ENCODE peak calls at places on chromosomes 11 and 22, in ten cellular contexts. One of them, this sample, is unnamed.

GRCh38 chr11:45930951-45931563 is 8.6 kb downstream of the LARGE2 start:
- DNase-seq in fibroblast of pulmonary artery: no peak
- DNase-seq in WERI-Rb-1: no peak
- DNase-seq in astrocyte of the cerebellum: no peak
- DNase-seq in stomach: no peak
- DNase-seq in tibial artery: no peak
- DNase-seq in astrocyte of the spinal cord: no peak
- DNase-seq in colonic mucosa: no peak
- DNase-seq in K562: no peak
- DNase-seq in AG09309: no peak
- DNase-seq in this sample: no peak

GRCh38 chr11:57210731-57211335 is 26.2 kb downstream of the APLNR start:
- DNase-seq in AG09309: no peak
- DNase-seq in K562: no peak
- DNase-seq in astrocyte of the spinal cord: no peak
- DNase-seq in stomach: no peak
- DNase-seq in colonic mucosa: no peak
- DNase-seq in WERI-Rb-1: peak
- DNase-seq in tibial artery: no peak
- DNase-seq in astrocyte of the cerebellum: no peak
- DNase-seq in fibroblast of pulmonary artery: no peak
- DNase-seq in this sample: no peak

GRCh38 chr11:121318848-121319834 is 26.6 kb downstream of the SC5D start:
- DNase-seq in fibroblast of pulmonary artery: peak
- DNase-seq in colonic mucosa: no peak
- DNase-seq in K562: no peak
- DNase-seq in astrocyte of the cerebellum: peak
- DNase-seq in AG09309: peak
- DNase-seq in WERI-Rb-1: peak
- DNase-seq in tibial artery: no peak
- DNase-seq in stomach: no peak
- DNase-seq in astrocyte of the spinal cord: peak
- DNase-seq in this sample: no peak

GRCh38 chr11:74366576-74366975 is 31.7 kb downstream of the PGM2L1 start:
- DNase-seq in tibial artery: no peak
- DNase-seq in K562: no peak
- DNase-seq in WERI-Rb-1: no peak
- DNase-seq in colonic mucosa: no peak
- DNase-seq in stomach: no peak
- DNase-seq in fibroblast of pulmonary artery: peak
- DNase-seq in AG09309: peak
- DNase-seq in astrocyte of the spinal cord: peak
- DNase-seq in astrocyte of the cerebellum: peak
- DNase-seq in this sample: no peak

GRCh38 chr22:43955040-43955882 is at the start of gene SAMM50:
- DNase-seq in fibroblast of pulmonary artery: peak
- DNase-seq in colonic mucosa: peak
- DNase-seq in tibial artery: peak
- DNase-seq in WERI-Rb-1: peak
- DNase-seq in astrocyte of the cerebellum: peak
- DNase-seq in stomach: peak
- DNase-seq in astrocyte of the spinal cord: peak
- DNase-seq in K562: peak
- DNase-seq in AG09309: peak
- DNase-seq in this sample: peak

GRCh38 chr11:20719821-20720220 is 50.4 kb downstream of the NELL1 start:
- DNase-seq in WERI-Rb-1: no peak
- DNase-seq in tibial artery: no peak
- DNase-seq in astrocyte of the spinal cord: no peak
- DNase-seq in astrocyte of the cerebellum: no peak
- DNase-seq in AG09309: no peak
- DNase-seq in colonic mucosa: no peak
- DNase-seq in fibroblast of pulmonary artery: no peak
- DNase-seq in stomach: no peak
- DNase-seq in K562: no peak
- DNase-seq in this sample: no peak

GRCh38 chr11:22787565-22788162 is 41.9 kb downstream of the SVIP start:
- DNase-seq in tibial artery: no peak
- DNase-seq in astrocyte of the spinal cord: peak
- DNase-seq in K562: peak
- DNase-seq in astrocyte of the cerebellum: peak
- DNase-seq in colonic mucosa: no peak
- DNase-seq in stomach: no peak
- DNase-seq in WERI-Rb-1: peak
- DNase-seq in AG09309: peak
- DNase-seq in fibroblast of pulmonary artery: peak
- DNase-seq in this sample: peak

GRCh38 chr22:42328130-42328821 is 57.8 kb upstream of the TCF20 start:
- DNase-seq in K562: no peak
- DNase-seq in astrocyte of the cerebellum: no peak
- DNase-seq in stomach: no peak
- DNase-seq in fibroblast of pulmonary artery: no peak
- DNase-seq in AG09309: no peak
- DNase-seq in WERI-Rb-1: no peak
- DNase-seq in astrocyte of the spinal cord: no peak
- DNase-seq in tibial artery: no peak
- DNase-seq in colonic mucosa: no peak
- DNase-seq in this sample: no peak

DNA sequence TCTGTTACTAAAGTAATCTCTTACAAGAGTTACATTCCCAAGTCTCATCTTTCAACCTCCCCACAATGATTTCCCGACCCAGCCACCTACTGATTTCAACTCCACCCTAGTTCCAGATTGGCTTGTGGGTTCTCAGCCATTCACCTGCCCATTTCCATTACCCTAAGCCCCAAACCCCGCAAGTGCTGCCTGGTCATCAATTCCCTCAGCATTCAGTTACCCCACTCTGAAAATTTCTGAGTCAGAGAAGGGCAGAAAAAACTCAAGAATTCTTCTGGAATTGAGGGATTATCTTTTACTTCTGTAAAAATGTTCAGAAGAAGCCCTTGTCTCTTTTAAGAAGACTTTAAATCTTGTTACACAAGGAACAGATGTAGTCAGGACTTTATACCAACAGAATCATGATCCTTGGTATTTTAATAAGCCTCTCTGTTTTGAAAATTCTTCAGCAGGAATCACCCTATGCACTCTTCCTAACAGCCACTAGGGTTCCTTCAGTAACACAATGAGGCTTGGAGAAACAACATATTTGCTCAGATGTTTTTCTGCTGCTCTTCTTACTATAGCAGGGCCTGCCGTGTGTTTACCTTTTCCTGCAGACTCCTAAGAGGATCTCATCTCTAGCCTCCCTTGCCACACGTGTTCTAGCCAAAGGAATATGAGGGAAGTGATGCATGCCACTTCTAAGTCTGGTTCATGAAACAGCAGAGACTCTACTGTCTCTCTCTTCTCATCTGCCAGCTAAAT is 29.2 kb upstream of the PAMR1 start:
- DNase-seq in fibroblast of pulmonary artery: peak
- DNase-seq in astrocyte of the spinal cord: peak
- DNase-seq in tibial artery: no peak
- DNase-seq in K562: no peak
- DNase-seq in colonic mucosa: no peak
- DNase-seq in WERI-Rb-1: no peak
- DNase-seq in AG09309: no peak
- DNase-seq in astrocyte of the cerebellum: no peak
- DNase-seq in stomach: no peak
- DNase-seq in this sample: no peak
- TF ChIP-seq CTCF in fibroblast of pulmonary artery: peak
- TF ChIP-seq CTCF in astrocyte of the spinal cord: peak
- TF ChIP-seq CTCF in tibial artery: no peak
- TF ChIP-seq CTCF in K562: peak
- TF ChIP-seq CTCF in colonic mucosa: no peak
- TF ChIP-seq CTCF in WERI-Rb-1: no peak
- TF ChIP-seq CTCF in AG09309: peak
- TF ChIP-seq CTCF in astrocyte of the cerebellum: peak
- TF ChIP-seq CTCF in stomach: no peak
- TF ChIP-seq CTCF in this sample: no peak

DNA sequence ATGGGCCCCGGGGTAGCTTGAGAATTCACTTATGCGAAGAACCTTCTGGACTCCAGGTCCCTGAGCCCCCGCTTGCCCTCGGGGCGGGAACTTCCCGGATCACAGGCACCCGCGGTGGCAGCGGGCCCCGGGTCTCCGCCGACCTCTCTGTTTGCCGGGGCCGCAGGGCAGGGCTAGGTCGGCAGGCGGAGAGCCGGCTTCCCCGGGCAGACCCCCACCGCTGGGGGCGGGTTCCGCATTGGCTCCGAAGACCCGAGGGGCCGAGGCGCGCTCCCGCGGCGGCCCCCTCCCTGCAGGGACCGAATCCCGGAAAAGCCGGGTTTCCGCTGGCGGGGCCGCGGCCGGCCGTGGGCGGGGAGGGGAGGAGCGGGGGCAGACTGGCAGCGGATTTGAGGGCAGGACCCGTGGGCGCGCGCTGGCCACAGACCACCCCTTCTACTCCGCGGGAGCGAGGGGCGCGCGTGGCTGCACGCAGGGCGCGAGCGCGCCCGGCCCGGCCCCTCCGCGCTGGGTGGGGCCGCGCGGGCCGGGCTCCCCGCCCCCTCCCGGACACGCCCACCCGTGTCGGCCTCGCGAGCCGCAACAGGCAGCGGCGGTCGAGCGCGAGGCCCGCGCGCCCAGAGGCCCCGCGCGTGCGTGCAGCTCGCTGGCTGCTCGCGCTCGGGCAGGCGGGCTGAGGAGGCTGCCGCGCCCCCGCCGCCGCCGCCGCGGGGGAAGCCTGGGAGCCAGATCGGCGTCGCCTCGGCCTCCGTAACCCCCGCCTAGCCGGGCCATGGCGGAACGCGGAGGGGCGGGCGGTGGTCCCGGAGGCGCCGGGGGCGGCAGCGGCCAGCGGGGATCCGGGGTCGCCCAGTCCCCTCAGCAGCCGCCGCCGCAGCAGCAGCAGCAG is at the start of gene PACS1:
- DNase-seq in K562: peak
- DNase-seq in stomach: peak
- DNase-seq in AG09309: peak
- DNase-seq in astrocyte of the spinal cord: peak
- DNase-seq in WERI-Rb-1: peak
- DNase-seq in fibroblast of pulmonary artery: peak
- DNase-seq in tibial artery: peak
- DNase-seq in astrocyte of the cerebellum: no peak
- DNase-seq in colonic mucosa: peak
- DNase-seq in this sample: peak
- H3K4me3 ChIP-seq in K562: peak
- H3K4me3 ChIP-seq in stomach: peak
- H3K4me3 ChIP-seq in AG09309: peak
- H3K4me3 ChIP-seq in astrocyte of the spinal cord: peak
- H3K4me3 ChIP-seq in WERI-Rb-1: peak
- H3K4me3 ChIP-seq in fibroblast of pulmonary artery: peak
- H3K4me3 ChIP-seq in tibial artery: peak
- H3K4me3 ChIP-seq in astrocyte of the cerebellum: peak
- H3K4me3 ChIP-seq in colonic mucosa: peak
- H3K4me3 ChIP-seq in this sample: peak

DNA sequence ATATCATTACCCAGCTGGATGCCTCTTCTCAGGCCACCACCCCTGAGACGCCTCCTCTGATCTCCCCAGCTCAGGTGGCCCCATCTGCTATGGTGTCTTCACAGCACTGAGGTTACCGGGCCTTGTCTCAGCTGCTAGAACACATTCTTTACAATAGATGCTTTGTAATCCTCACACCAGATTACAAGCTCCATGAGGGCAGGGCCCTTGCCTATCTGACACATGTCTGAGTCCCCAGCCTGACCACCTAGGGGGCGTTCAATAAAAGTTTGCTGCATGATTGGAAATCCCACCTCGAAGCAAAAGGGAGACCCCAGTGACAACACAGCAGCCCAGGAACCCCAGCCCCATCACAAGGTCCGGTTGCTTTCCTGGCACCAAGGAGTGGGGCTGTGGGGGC is 2.0 kb downstream of the MACROD1 start:
- DNase-seq in WERI-Rb-1: no peak
- DNase-seq in fibroblast of pulmonary artery: no peak
- DNase-seq in stomach: no peak
- DNase-seq in tibial artery: no peak
- DNase-seq in K562: no peak
- DNase-seq in colonic mucosa: no peak
- DNase-seq in astrocyte of the cerebellum: no peak
- DNase-seq in AG09309: no peak
- DNase-seq in astrocyte of the spinal cord: no peak
- DNase-seq in this sample: no peak
- TF ChIP-seq CTCF in WERI-Rb-1: no peak
- TF ChIP-seq CTCF in fibroblast of pulmonary artery: no peak
- TF ChIP-seq CTCF in stomach: no peak
- TF ChIP-seq CTCF in tibial artery: no peak
- TF ChIP-seq CTCF in K562: no peak
- TF ChIP-seq CTCF in colonic mucosa: no peak
- TF ChIP-seq CTCF in astrocyte of the cerebellum: no peak
- TF ChIP-seq CTCF in AG09309: no peak
- TF ChIP-seq CTCF in astrocyte of the spinal cord: no peak
- TF ChIP-seq CTCF in this sample: no peak

GRCh38 chr22:30326704-30327362 is at the start of gene TBC1D10A:
- DNase-seq in tibial artery: peak
- DNase-seq in AG09309: no peak
- DNase-seq in astrocyte of the cerebellum: peak
- DNase-seq in colonic mucosa: peak
- DNase-seq in fibroblast of pulmonary artery: peak
- DNase-seq in WERI-Rb-1: peak
- DNase-seq in stomach: peak
- DNase-seq in astrocyte of the spinal cord: peak
- DNase-seq in K562: peak
- DNase-seq in this sample: peak

GRCh38 chr22:30325724-30326703 is 727 bp downstream of the TBC1D10A start:
- DNase-seq in WERI-Rb-1: peak
- DNase-seq in astrocyte of the cerebellum: no peak
- DNase-seq in fibroblast of pulmonary artery: no peak
- DNase-seq in stomach: peak
- DNase-seq in tibial artery: peak
- DNase-seq in colonic mucosa: peak
- DNase-seq in K562: peak
- DNase-seq in astrocyte of the spinal cord: no peak
- DNase-seq in AG09309: no peak
- DNase-seq in this sample: peak

GRCh38 chr22:30327864-30328345 is 1.2 kb upstream of the TBC1D10A start:
- DNase-seq in tibial artery: no peak
- DNase-seq in K562: peak
- DNase-seq in stomach: no peak
- DNase-seq in fibroblast of pulmonary artery: no peak
- DNase-seq in colonic mucosa: peak
- DNase-seq in WERI-Rb-1: peak
- DNase-seq in astrocyte of the cerebellum: no peak
- DNase-seq in astrocyte of the spinal cord: no peak
- DNase-seq in AG09309: no peak
- DNase-seq in this sample: no peak

GRCh38 chr22:30324008-30324730 is 2.6 kb downstream of the TBC1D10A start:
- DNase-seq in WERI-Rb-1: no peak
- DNase-seq in colonic mucosa: no peak
- DNase-seq in AG09309: no peak
- DNase-seq in K562: no peak
- DNase-seq in astrocyte of the cerebellum: no peak
- DNase-seq in stomach: no peak
- DNase-seq in tibial artery: peak
- DNase-seq in fibroblast of pulmonary artery: no peak
- DNase-seq in astrocyte of the spinal cord: peak
- DNase-seq in this sample: no peak

DNA sequence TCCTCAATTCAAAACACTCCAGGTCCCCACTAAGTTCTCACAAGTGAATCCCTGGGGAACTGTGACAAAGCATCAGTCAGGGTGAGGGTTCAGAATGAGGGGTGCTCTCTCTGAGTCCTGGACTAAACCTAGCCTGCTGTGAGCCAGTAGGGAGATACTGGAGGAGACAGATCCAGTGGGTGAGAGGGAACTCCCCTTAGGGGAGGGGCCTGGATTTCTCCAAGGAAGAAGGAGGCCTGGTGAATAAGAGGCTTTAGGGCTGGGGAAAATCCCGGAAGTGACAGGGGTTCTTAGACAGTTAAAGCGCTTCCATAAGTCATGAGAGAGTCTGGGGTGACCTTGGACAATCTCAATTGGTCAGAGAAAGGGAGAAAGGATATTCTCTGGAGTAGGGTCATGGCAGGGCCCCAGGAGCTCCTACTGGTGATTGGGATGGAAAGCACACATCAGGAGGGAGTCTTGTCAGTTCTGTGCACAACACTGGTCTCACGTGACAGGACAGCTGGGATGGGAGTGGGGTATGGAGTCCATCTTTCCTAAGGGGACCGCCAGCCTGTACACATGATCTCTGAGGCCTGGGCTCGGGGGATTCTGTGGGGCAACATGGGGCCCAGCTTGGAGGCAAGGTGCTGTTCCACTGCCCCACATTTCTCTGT is 1.5 kb downstream of the TBC1D10A start:
- DNase-seq in AG09309: peak
- DNase-seq in tibial artery: peak
- DNase-seq in colonic mucosa: peak
- DNase-seq in astrocyte of the cerebellum: no peak
- DNase-seq in stomach: peak
- DNase-seq in K562: peak
- DNase-seq in fibroblast of pulmonary artery: peak
- DNase-seq in astrocyte of the spinal cord: peak
- DNase-seq in WERI-Rb-1: peak
- DNase-seq in this sample: no peak
- H3K4me3 ChIP-seq in AG09309: peak
- H3K4me3 ChIP-seq in tibial artery: peak
- H3K4me3 ChIP-seq in colonic mucosa: peak
- H3K4me3 ChIP-seq in astrocyte of the cerebellum: peak
- H3K4me3 ChIP-seq in stomach: peak
- H3K4me3 ChIP-seq in K562: no peak
- H3K4me3 ChIP-seq in fibroblast of pulmonary artery: peak
- H3K4me3 ChIP-seq in astrocyte of the spinal cord: peak
- H3K4me3 ChIP-seq in WERI-Rb-1: peak
- H3K4me3 ChIP-seq in this sample: peak

This sample was measured in mucosa of descending colon.